ENCODE peak calls at places on chromosomes 5 and 9, in nine cellular contexts. B is A549, Z is HepG2, Q is GM23338, G is K562, T is HCT116, K is GM12878, L is Panc1, Y is SK-N-SH. W is an unnamed sample.

GRCh38 chr5:181100121-181101015 is 30.6 kb downstream of the OR2V1 start:
- DNase-seq in B (no peak), Z (no peak), Q (peak), G (peak), T (no peak), K (no peak), L (no peak), Y (peak), W (no peak)

GRCh38 chr5:82595083-82595482 is 316.9 kb upstream of the RPS23 start:
- DNase-seq in B (no peak), Z (no peak), Q (peak), G (no peak), T (no peak), K (no peak), L (no peak), Y (no peak), W (no peak)

GRCh38 chr9:126000731-126001580 is 253.8 kb downstream of the PBX3 start:
- DNase-seq in B (no peak), Z (no peak), Q (no peak), G (no peak), T (no peak), K (no peak), L (no peak), Y (peak), W (no peak)

GRCh38 chr5:1174122-1174936 is 27.1 kb upstream of the SLC6A19 start:
- DNase-seq in B (peak), Z (peak), Q (peak), G (peak), T (peak), K (no peak), L (peak), Y (peak), W (peak)

GRCh38 chr5:173781432-173781825 is 106.7 kb upstream of the CPEB4 start:
- DNase-seq in B (peak), Z (peak), Q (no peak), G (no peak), T (no peak), K (no peak), L (no peak), Y (no peak), W (no peak)

GRCh38 chr5:171577940-171578856 is 158.8 kb downstream of the FGF18 start:
- DNase-seq in B (no peak), Z (no peak), Q (no peak), G (no peak), T (no peak), K (no peak), L (no peak), Y (no peak), W (no peak)

GRCh38 chr5:112957970-112958773 is 18.4 kb upstream of the DCP2 start:
- DNase-seq in B (peak), Z (peak), Q (no peak), G (peak), T (peak), K (peak), L (peak), Y (no peak), W (no peak)

GRCh38 chr5:89826938-89827337 is 582.6 kb downstream of the CETN3 start:
- DNase-seq in B (no peak), Z (no peak), Q (no peak), G (no peak), T (no peak), K (no peak), L (no peak), Y (no peak), W (no peak)

GRCh38 chr9:78032599-78033457 is 1.2 kb upstream of the GNAQ start:
- DNase-seq in B (no peak), Z (no peak), Q (no peak), G (no peak), T (no peak), K (no peak), L (no peak), Y (no peak), W (peak)

GRCh38 chr9:122807271-122807900 is 7.5 kb downstream of the OR1K1 start:
- DNase-seq in B (no peak), Z (no peak), Q (no peak), G (no peak), T (no peak), K (no peak), L (no peak), Y (no peak), W (no peak)

GRCh38 chr9:137045294-137046093 is 483 bp downstream of the NPDC1 start:
- DNase-seq in B (no peak), Z (no peak), Q (peak), G (peak), T (no peak), K (no peak), L (no peak), Y (peak), W (no peak)

GRCh38 chr5:89105171-89105695 is 222.2 kb upstream of the MEF2C start:
- DNase-seq in B (no peak), Z (no peak), Q (no peak), G (no peak), T (no peak), K (no peak), L (no peak), Y (no peak), W (no peak)

GRCh38 chr5:178227138-178227659 is 5.4 kb downstream of the PHYKPL start:
- DNase-seq in B (no peak), Z (no peak), Q (no peak), G (no peak), T (no peak), K (no peak), L (no peak), Y (no peak), W (no peak)

GRCh38 chr5:134945041-134945440 is 22.7 kb upstream of the CATSPER3 start:
- DNase-seq in B (no peak), Z (no peak), Q (no peak), G (no peak), T (no peak), K (no peak), L (no peak), Y (peak), W (no peak)

GRCh38 chr5:132837868-132838267 is 7.4 kb upstream of the SHROOM1 start:
- DNase-seq in B (no peak), Z (peak), Q (no peak), G (no peak), T (no peak), K (no peak), L (no peak), Y (no peak), W (no peak)

GRCh38 chr5:137708062-137708461 is 27.8 kb downstream of the KLHL3 start:
- DNase-seq in B (no peak), Z (no peak), Q (no peak), G (no peak), T (no peak), K (no peak), L (no peak), Y (no peak), W (no peak)

GRCh38 chr9:19619221-19619620 is 169.6 kb downstream of the SLC24A2 start:
- DNase-seq in B (no peak), Z (no peak), Q (no peak), G (no peak), T (no peak), K (no peak), L (no peak), Y (peak), W (no peak)

GRCh38 chr5:109767997-109768396 is 78.3 kb downstream of the MAN2A1 start:
- DNase-seq in B (no peak), Z (no peak), Q (no peak), G (no peak), T (no peak), K (no peak), L (no peak), Y (no peak), W (no peak)

GRCh38 chr9:69325409-69326212 is 596 bp downstream of the ENTREP1 start:
- DNase-seq in B (no peak), Z (no peak), Q (peak), G (no peak), T (no peak), K (no peak), L (no peak), Y (peak), W (no peak)

GRCh38 chr9:6873862-6874261 is 116.1 kb downstream of the KDM4C start:
- DNase-seq in B (no peak), Z (no peak), Q (no peak), G (no peak), T (no peak), K (no peak), L (no peak), Y (no peak), W (no peak)

GRCh38 chr9:96686638-96687335 is 31.7 kb upstream of the PRXL2C start:
- DNase-seq in B (peak), Z (no peak), Q (peak), G (no peak), T (no peak), K (no peak), L (peak), Y (peak), W (no peak)

GRCh38 chr9:77678136-77678535 is 30.0 kb upstream of the GNA14 start:
- DNase-seq in B (no peak), Z (no peak), Q (no peak), G (no peak), T (no peak), K (no peak), L (no peak), Y (no peak), W (no peak)

GRCh38 chr9:4887556-4887955 is 94.8 kb downstream of the RCL1 start:
- DNase-seq in B (no peak), Z (no peak), Q (no peak), G (no peak), T (no peak), K (no peak), L (no peak), Y (no peak), W (no peak)

GRCh38 chr5:110134963-110135935 is 445.5 kb downstream of the MAN2A1 start:
- DNase-seq in B (no peak), Z (no peak), Q (no peak), G (no peak), T (no peak), K (no peak), L (no peak), Y (no peak), W (no peak)

GRCh38 chr5:80977764-80978163 is 17.6 kb downstream of the RASGRF2 start:
- DNase-seq in B (no peak), Z (no peak), Q (no peak), G (no peak), T (no peak), K (no peak), L (no peak), Y (no peak), W (no peak)

GRCh38 chr9:24614070-24614469 is 68.4 kb upstream of the IZUMO3 start:
- DNase-seq in B (no peak), Z (no peak), Q (peak), G (no peak), T (no peak), K (no peak), L (no peak), Y (peak), W (no peak)

GRCh38 chr9:24616858-24617257 is 71.2 kb upstream of the IZUMO3 start:
- DNase-seq in B (no peak), Z (no peak), Q (peak), G (no peak), T (no peak), K (no peak), L (no peak), Y (no peak), W (no peak)
- TF ChIP-seq CTCF in B (no peak), Z (no peak), Q (peak), G (no peak), T (no peak), K (no peak), L (no peak), Y (no peak), W (no peak)

GRCh38 chr9:13939129-13939528 is 374.8 kb downstream of the NFIB start:
- DNase-seq in B (no peak), Z (no peak), Q (no peak), G (no peak), T (no peak), K (no peak), L (no peak), Y (no peak), W (no peak)
- TF ChIP-seq REST in B (no peak), Z (no peak), Q (no peak), G (no peak), T (no peak), K (no peak), L (no peak), Y (no peak), W (no peak)

DNA sequence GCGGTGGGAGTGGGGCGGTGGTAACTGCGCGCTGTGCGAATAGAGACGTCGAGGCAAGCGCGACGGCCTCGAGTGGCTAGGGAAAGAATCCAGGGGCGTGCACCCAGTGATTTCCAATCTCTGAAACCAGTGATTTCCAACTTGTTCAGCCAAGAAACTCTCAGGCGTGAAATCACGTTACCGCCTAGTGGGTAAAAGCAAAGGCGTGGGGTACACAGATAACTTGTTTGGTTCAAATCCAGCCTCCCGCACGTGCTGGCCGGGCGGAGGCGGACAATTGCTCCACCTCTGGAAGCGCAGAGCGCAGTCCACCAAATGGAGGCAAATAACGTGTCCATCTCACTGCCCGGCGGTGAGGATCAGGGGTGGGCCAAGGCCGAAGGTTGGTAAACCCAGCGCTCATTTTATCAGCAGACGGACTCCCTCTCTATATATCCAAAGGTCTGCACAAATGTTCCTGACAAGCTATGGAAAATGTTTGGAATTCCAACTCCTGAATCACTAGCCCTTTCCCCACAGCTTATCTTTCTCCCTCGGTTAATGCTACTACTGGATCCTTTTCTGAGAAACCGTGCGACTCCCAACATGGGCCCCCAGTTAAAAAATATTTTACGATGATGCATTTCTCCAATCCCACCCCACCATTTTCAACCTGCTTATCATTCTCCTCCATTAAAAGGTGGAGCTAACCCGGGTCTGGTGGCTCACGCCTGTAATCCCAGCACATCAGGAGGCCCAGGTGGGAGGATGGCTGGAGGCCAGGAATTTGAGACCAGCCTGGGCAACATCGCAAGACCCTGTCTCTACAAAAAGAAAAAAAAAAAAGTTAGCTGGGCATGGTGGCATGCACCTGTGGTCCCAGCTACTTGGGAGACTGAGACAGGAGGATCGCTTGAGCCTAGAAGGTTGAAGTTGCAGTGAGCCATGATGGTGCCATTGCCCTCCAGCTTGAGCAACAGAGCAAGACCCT is 950 bp upstream of the FNBP1 start:
- DNase-seq in B (no peak), Z (peak), Q (peak), G (peak), T (no peak), K (no peak), L (no peak), Y (peak), W (no peak)
- TF ChIP-seq CTCF in B (no peak), Z (peak), Q (peak), G (no peak), T (no peak), K (no peak), L (no peak), Y (no peak), W (no peak)

DNA sequence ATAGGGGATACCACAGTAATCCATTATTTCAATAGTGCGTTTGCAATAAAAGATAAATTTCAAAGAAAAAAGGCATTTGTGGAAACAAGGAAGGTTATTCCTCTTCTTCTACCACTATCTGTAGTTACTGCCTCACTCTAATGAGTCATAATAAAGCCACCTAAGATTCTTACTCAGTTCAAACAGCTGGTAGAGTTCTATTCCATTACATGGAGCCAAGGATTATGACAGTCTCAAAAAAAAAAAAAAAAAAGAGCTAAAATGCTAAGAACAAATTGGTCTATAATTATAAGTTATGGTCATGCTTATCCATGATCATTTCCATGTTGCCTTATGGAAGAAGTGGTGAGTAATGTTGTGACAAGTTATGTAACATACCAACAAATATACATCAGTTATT is 46.3 kb downstream of the DENND1A start:
- DNase-seq in B (no peak), Z (no peak), Q (no peak), G (no peak), T (no peak), K (no peak), L (no peak), Y (no peak), W (no peak)
- TF ChIP-seq REST in B (no peak), Z (no peak), Q (no peak), G (no peak), T (no peak), K (no peak), L (no peak), Y (no peak), W (no peak)

GRCh38 chr9:25003686-25004085 is 458.0 kb upstream of the IZUMO3 start:
- DNase-seq in B (peak), Z (peak), Q (peak), G (no peak), T (no peak), K (no peak), L (no peak), Y (no peak), W (no peak)
- TF ChIP-seq CTCF in B (no peak), Z (peak), Q (peak), G (no peak), T (no peak), K (peak), L (no peak), Y (no peak), W (no peak)

DNA sequence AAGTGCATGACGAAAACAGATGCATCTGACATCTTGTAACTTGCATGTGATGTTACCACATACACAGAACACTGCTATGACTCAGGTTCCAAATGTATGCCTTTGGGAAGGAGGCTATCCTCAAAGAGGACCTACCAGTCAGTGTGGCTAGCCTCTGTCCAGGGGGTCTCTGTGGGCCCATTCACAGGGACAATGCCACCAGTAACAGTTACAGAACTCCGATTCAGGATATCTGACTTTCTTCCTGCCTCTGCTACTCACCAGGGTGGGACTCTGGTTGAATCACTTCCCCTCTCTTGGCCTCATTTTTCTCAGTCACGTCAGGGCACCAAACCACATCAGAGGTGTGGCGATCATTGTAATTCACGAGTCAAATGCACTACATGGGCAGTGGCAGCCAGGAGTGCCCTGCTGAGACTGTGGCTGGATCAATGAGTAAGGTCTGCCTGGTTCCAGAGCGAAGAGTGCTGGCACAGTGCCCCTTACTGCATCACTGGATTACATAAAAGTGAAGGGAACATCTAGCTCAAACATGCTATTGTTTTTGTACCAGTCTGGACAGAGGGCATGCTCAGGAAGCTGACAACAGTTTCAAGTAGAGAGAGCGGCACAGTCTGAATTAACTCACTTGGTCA is 13.2 kb downstream of the ATOX1 start:
- DNase-seq in B (no peak), Z (no peak), Q (no peak), G (no peak), T (peak), K (peak), L (no peak), Y (no peak), W (no peak)
- TF ChIP-seq REST in B (no peak), Z (no peak), Q (no peak), G (no peak), T (no peak), K (no peak), L (no peak), Y (no peak), W (no peak)

DNA sequence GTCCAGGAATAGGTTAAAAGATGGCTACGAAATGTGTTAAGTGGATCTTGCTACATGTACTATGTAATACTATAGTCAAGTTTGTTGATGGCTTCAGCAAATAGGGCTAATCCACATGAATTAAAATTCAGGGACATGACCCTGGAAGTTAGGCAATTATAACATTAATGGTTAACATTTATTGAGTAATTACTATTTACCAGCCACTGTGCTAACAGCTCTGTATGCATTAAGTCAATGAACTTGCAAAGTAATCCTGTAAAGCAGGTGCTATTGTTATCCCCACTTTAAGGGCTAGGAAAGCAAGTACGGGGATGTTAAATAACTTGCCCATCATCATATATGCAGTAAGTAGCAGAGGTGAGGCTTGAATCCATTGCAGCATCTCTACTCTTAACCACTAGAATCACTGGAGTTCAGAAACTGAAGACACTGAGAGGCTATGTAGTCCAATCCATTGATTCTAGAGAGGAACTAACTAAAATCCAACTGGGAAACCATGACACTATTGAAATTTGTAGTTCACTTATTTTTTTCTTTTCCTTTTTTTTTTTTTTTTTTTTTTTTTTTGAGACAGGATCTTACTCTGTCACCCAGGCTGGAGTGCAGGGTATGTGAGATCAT is 77.5 kb upstream of the SPINK5 start:
- DNase-seq in B (no peak), Z (no peak), Q (no peak), G (no peak), T (no peak), K (no peak), L (no peak), Y (no peak), W (no peak)
- TF ChIP-seq CTCF in B (no peak), Z (no peak), Q (no peak), G (no peak), T (no peak), K (no peak), L (no peak), Y (no peak), W (no peak)

GRCh38 chr5:127870914-127871313 is 167.7 kb downstream of the CCDC192 start:
- DNase-seq in B (no peak), Z (no peak), Q (no peak), G (no peak), T (no peak), K (no peak), L (no peak), Y (no peak), W (no peak)
- TF ChIP-seq REST in B (no peak), Z (no peak), Q (no peak), G (no peak), T (no peak), K (no peak), L (no peak), Y (no peak), W (no peak)

GRCh38 chr5:56523779-56524178 is 290.6 kb upstream of the ANKRD55 start:
- DNase-seq in B (no peak), Z (no peak), Q (no peak), G (no peak), T (no peak), K (no peak), L (no peak), Y (peak), W (no peak)
- TF ChIP-seq CTCF in B (no peak), Z (no peak), Q (no peak), G (no peak), T (no peak), K (no peak), L (no peak), Y (no peak), W (no peak)

DNA sequence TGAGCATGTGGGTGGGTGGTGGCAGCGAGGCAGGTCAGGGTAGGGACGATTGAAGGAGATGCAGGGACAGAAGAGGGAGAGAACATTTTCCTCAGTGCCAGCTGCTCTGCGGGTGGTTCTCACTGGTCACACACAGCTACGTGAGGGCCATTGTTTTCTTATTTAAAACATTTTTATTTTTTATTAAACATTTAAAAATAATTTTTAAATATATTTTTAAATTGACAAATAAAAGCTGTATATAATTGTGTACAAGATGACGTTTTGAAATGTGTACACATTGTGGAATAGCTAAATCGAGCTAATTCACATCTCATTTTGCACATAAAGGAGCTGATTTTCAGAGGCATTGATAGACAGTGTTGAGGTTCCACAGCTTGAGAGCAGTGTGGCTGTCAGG is 14.0 kb downstream of the FAM240B start:
- DNase-seq in B (no peak), Z (no peak), Q (no peak), G (no peak), T (no peak), K (no peak), L (no peak), Y (no peak), W (no peak)
- TF ChIP-seq REST in B (no peak), Z (no peak), Q (no peak), G (no peak), T (no peak), K (no peak), L (no peak), Y (no peak), W (no peak)